ENCODE peak calls at places on chromosomes 1 and 21, in eight cellular contexts. H is IMR-90, K is neural progenitor cell, G is A673, E is tibial nerve, L is heart left ventricle, C is brain microvascular endothelial cell, W is uterus. A is an unnamed sample. For H3K27me3, the result is how much of the 10 kb centered on the place peaks cover.

GRCh38 chr1:107251083-107251482 is 110.2 kb downstream of the NTNG1 start:
- DNase-seq in H (no peak), K (no peak), G (no peak), E (no peak), L (no peak), C (no peak), W (no peak), A (no peak)

GRCh38 chr1:60463146-60463545 is 389.6 kb upstream of the C1orf87 start:
- DNase-seq in H (no peak), K (no peak), G (no peak), E (no peak), L (no peak), C (no peak), W (no peak), A (no peak)

GRCh38 chr1:11847667-11848445 is at the start of gene NPPA:
- DNase-seq in H (peak), K (no peak), G (no peak), E (no peak), L (no peak), C (no peak), W (no peak), A (no peak)

GRCh38 chr1:233361876-233362275 is 34.4 kb downstream of the MAP3K21 start:
- DNase-seq in H (peak), K (no peak), G (no peak), E (no peak), L (no peak), C (no peak), W (no peak), A (no peak)

GRCh38 chr1:41925712-41926111 is 7.0 kb upstream of the HIVEP3 start:
- DNase-seq in H (peak), K (no peak), G (peak), E (no peak), L (no peak), C (no peak), W (no peak), A (no peak)

GRCh38 chr1:43274125-43274803 is 4.5 kb downstream of the TMEM125 start:
- DNase-seq in H (peak), K (no peak), G (peak), E (no peak), L (no peak), C (peak), W (peak), A (no peak)

GRCh38 chr1:162548170-162548569 is 13.4 kb upstream of the UAP1 start:
- DNase-seq in H (peak), K (no peak), G (peak), E (peak), L (no peak), C (no peak), W (peak), A (no peak)

GRCh38 chr1:54053745-54054437 is 483 bp downstream of the TCEANC2 start:
- DNase-seq in H (peak), K (peak), G (peak), E (no peak), L (no peak), C (no peak), W (no peak), A (no peak)

GRCh38 chr21:42193131-42193671 is 25.7 kb upstream of the ABCG1 start:
- DNase-seq in H (no peak), K (no peak), G (no peak), E (no peak), L (no peak), C (peak), W (no peak), A (no peak)

GRCh38 chr21:38310619-38311018 is 53.8 kb downstream of the KCNJ15 start:
- DNase-seq in H (peak), K (no peak), G (no peak), E (no peak), L (no peak), C (no peak), W (no peak), A (no peak)

GRCh38 chr21:35381743-35382310 is 332.7 kb upstream of the RUNX1 start:
- DNase-seq in H (no peak), K (no peak), G (no peak), E (no peak), L (no peak), C (no peak), W (no peak), A (no peak)

GRCh38 chr1:153534933-153535663 is 693 bp downstream of the S100A6 start:
- DNase-seq in H (no peak), K (no peak), G (no peak), E (peak), L (peak), C (no peak), W (peak), A (peak)

GRCh38 chr1:68384321-68384813 is 65.4 kb downstream of the RPE65 start:
- DNase-seq in H (peak), K (no peak), G (peak), E (no peak), L (no peak), C (peak), W (peak), A (no peak)

GRCh38 chr1:40627987-40628902 is 37.2 kb downstream of the RIMS3 start:
- DNase-seq in H (no peak), K (no peak), G (no peak), E (no peak), L (no peak), C (no peak), W (no peak), A (no peak)

GRCh38 chr1:218957971-218958370 is 215.7 kb upstream of the LYPLAL1 start:
- DNase-seq in H (no peak), K (peak), G (no peak), E (no peak), L (no peak), C (no peak), W (no peak), A (no peak)

GRCh38 chr1:77900687-77901293 is 12.4 kb downstream of the NEXN start:
- DNase-seq in H (peak), K (peak), G (peak), E (no peak), L (no peak), C (peak), W (no peak), A (no peak)

GRCh38 chr1:10152709-10153284 is 57.6 kb upstream of the KIF1B start:
- DNase-seq in H (peak), K (peak), G (peak), E (no peak), L (no peak), C (peak), W (peak), A (peak)

GRCh38 chr1:41847733-41848132 is 71.0 kb downstream of the HIVEP3 start:
- DNase-seq in H (no peak), K (no peak), G (no peak), E (no peak), L (no peak), C (no peak), W (no peak), A (no peak)

GRCh38 chr1:235136111-235136510 is 7.5 kb upstream of the TOMM20 start:
- DNase-seq in H (no peak), K (no peak), G (no peak), E (no peak), L (no peak), C (no peak), W (no peak), A (no peak)

GRCh38 chr1:226411619-226412018 is 3.7 kb upstream of the PARP1 start:
- DNase-seq in H (no peak), K (no peak), G (no peak), E (no peak), L (no peak), C (no peak), W (no peak), A (no peak)

GRCh38 chr21:17725339-17725738 is 93.8 kb downstream of the C21orf91 start:
- DNase-seq in H (no peak), K (no peak), G (no peak), E (no peak), L (no peak), C (no peak), W (no peak), A (no peak)

GRCh38 chr1:197268012-197268411 is at the start of gene CRB1:
- DNase-seq in H (no peak), K (peak), G (no peak), E (no peak), L (no peak), C (no peak), W (no peak), A (no peak)

GRCh38 chr1:101520302-101520701 is 283.5 kb downstream of the S1PR1 start:
- DNase-seq in H (peak), K (peak), G (peak), E (no peak), L (no peak), C (peak), W (no peak), A (no peak)

GRCh38 chr1:198564157-198564556 is 23.7 kb upstream of the ATP6V1G3 start:
- DNase-seq in H (no peak), K (no peak), G (no peak), E (no peak), L (no peak), C (no peak), W (no peak), A (no peak)
- H3K27me3 ChIP-seq in H (under half), K (under half), G (under half), E (under half), L (under half), C (under half), W (under half), A (under half)

GRCh38 chr1:205337481-205337880 is 15.9 kb upstream of the NUAK2 start:
- DNase-seq in H (no peak), K (no peak), G (no peak), E (no peak), L (no peak), C (no peak), W (no peak), A (no peak)
- TF ChIP-seq CTCF in H (no peak), K (no peak), G (no peak), E (no peak), L (no peak), C (no peak), W (no peak), A (no peak)

GRCh38 chr1:36094621-36095061 is 5.9 kb downstream of the ADPRS start:
- DNase-seq in H (no peak), K (no peak), G (no peak), E (no peak), L (no peak), C (no peak), W (no peak), A (peak)
- H3K27me3 ChIP-seq in H (under half), K (under half), G (under half), E (under half), L (under half), C (under half), W (under half), A (under half)

DNA sequence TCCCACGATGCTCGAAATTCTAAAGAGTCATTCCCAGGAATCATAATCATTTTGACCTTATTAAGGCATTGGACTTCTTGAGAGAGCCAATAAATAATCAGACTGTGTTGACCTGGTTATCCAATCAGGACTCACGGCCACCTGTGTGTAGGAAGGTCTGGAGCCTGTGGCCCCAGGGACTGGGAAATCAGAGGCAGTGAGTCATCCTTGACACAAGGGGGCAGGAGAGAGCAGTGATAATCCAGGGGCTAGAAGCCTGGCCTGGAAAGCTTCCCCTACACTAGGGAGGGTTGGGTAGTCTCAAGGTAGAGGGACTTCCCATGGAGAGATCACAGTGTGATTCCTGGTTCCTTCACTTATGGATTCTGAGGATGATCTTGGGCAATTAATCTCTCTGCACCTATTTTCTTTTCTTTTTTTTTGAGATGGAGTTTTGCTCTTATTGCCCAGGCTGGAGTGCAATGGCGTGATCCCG is 4.7 kb downstream of the MR1 start:
- DNase-seq in H (peak), K (peak), G (peak), E (no peak), L (no peak), C (peak), W (peak), A (peak)
- TF ChIP-seq CTCF in H (peak), K (peak), G (peak), E (peak), L (peak), C (peak), W (peak), A (peak)

A was measured in pancreas.